ENCODE peak calls at places on chromosomes 3 and 15, in seven cellular contexts. M is CD4-positive, alpha-beta T cell; U is thoracic aorta; F is pancreas; I is cardiac muscle cell; Q is GM06990; X is lung. A is an unnamed sample.

GRCh38 chr3:194397757-194398312 is 1.2 kb downstream of the GP5 start:
- DNase-seq in I (peak; percentile 31), M (peak; percentile 54), Q (peak; percentile 43), X (no peak), F (no peak), U (no peak), A (peak; percentile 36)

GRCh38 chr3:150397220-150397619 is 10.9 kb upstream of the TSC22D2 start:
- DNase-seq in M (no peak), X (no peak), F (no peak), Q (no peak), U (no peak), I (no peak), A (no peak)

GRCh38 chr15:30859091-30859874 is 44.4 kb upstream of the FAN1 start:
- DNase-seq in Q (no peak), F (no peak), I (peak; percentile 55), X (no peak), U (no peak), M (no peak), A (peak; percentile 30)

GRCh38 chr15:68383161-68384074 is 48.5 kb downstream of the ITGA11 start:
- DNase-seq in I (peak; percentile 67), U (no peak), Q (no peak), F (no peak), X (no peak), M (peak; percentile 24), A (peak; percentile 77)

GRCh38 chr15:92541197-92542190 is 114.1 kb downstream of the FAM174B start:
- DNase-seq in F (no peak), Q (no peak), I (no peak), U (no peak), M (no peak), X (peak; percentile 16), A (no peak)

GRCh38 chr3:123372789-123373534 is 75.9 kb downstream of the ADCY5 start:
- DNase-seq in U (no peak), M (no peak), Q (no peak), I (no peak), F (no peak), X (no peak), A (no peak)

GRCh38 chr3:100561459-100562158 is 47.8 kb upstream of the ADGRG7 start:
- DNase-seq in I (peak; percentile 89), U (no peak), M (no peak), Q (no peak), X (no peak), F (no peak), A (no peak)

GRCh38 chr3:194543550-194543949 is 56.7 kb upstream of the ATP13A3 start:
- DNase-seq in M (no peak), X (no peak), U (no peak), I (no peak), F (no peak), Q (no peak), A (no peak)

GRCh38 chr3:42020681-42021307 is 58.9 kb upstream of the ULK4 start:
- DNase-seq in X (no peak), M (no peak), F (no peak), I (peak; percentile 56), U (no peak), Q (no peak), A (no peak)

GRCh38 chr15:77022646-77023575 is 28.0 kb downstream of the PSTPIP1 start:
- DNase-seq in M (peak; percentile 27), U (no peak), F (no peak), X (no peak), I (no peak), Q (no peak), A (no peak)

GRCh38 chr3:177597325-177598109 is 400.2 kb upstream of the TBL1XR1 start:
- DNase-seq in U (no peak), I (peak; percentile 97), X (peak; percentile 35), Q (peak; percentile 46), F (no peak), M (no peak), A (peak; percentile 20)

GRCh38 chr15:40301467-40302179 is 6.1 kb downstream of the PLCB2 start:
- DNase-seq in Q (no peak), F (no peak), I (peak; percentile 53), X (no peak), U (no peak), M (no peak), A (no peak)

GRCh38 chr3:194373028-194373427 is 3.5 kb upstream of the LRRC15 start:
- DNase-seq in F (no peak), I (no peak), X (no peak), M (no peak), U (no peak), Q (no peak), A (no peak)

GRCh38 chr15:74869726-74870407 is 3.3 kb downstream of the SCAMP2 start:
- DNase-seq in M (no peak), X (peak; percentile 69), U (no peak), F (no peak), Q (peak; percentile 86), I (peak; percentile 73), A (peak; percentile 80)

GRCh38 chr3:10010546-10011465 is 15.4 kb upstream of the FANCD2 start:
- DNase-seq in X (peak; percentile 97), M (peak; percentile 73), F (peak; percentile 97), Q (peak; percentile 89), U (peak; percentile 80), I (peak; percentile 95), A (peak; percentile 96)

GRCh38 chr3:4466783-4467521 is at the start of gene SUMF1:
- DNase-seq in I (peak; percentile 79), M (peak; percentile 76), X (peak; percentile 84), F (peak; percentile 68), Q (peak; percentile 81), U (peak; percentile 57), A (peak; percentile 92)

GRCh38 chr3:137583256-137583655 is 180.9 kb upstream of the SOX14 start:
- DNase-seq in X (no peak), Q (no peak), M (no peak), U (no peak), F (no peak), I (no peak), A (no peak)

GRCh38 chr3:114350690-114351089 is 56.9 kb downstream of the TIGIT start:
- DNase-seq in X (no peak), Q (no peak), F (no peak), M (no peak), U (no peak), I (no peak), A (no peak)

GRCh38 chr15:101489236-101489632 is 273 bp downstream of the PCSK6 start:
- DNase-seq in X (no peak), I (peak; percentile 50), U (no peak), F (peak; percentile 52), Q (no peak), M (no peak), A (peak; percentile 84)

GRCh38 chr15:55768670-55769185 is 25.8 kb upstream of the PRTG start:
- DNase-seq in Q (no peak), F (no peak), X (no peak), I (no peak), M (no peak), U (no peak), A (no peak)

GRCh38 chr3:171297228-171297627 is 163.0 kb downstream of the TNIK start:
- DNase-seq in I (no peak), Q (no peak), F (no peak), U (no peak), X (no peak), M (no peak), A (no peak)

GRCh38 chr3:124877617-124878016 is 9.5 kb downstream of the ITGB5 start:
- DNase-seq in M (no peak), X (no peak), U (no peak), Q (no peak), F (no peak), I (no peak), A (no peak)

GRCh38 chr3:43959498-43960447 is 269.0 kb downstream of the ABHD5 start:
- DNase-seq in Q (no peak), F (no peak), X (no peak), I (no peak), M (no peak), U (no peak), A (no peak)

GRCh38 chr15:34821907-34822306 is 26.6 kb upstream of the ACTC1 start:
- DNase-seq in U (no peak), F (no peak), M (no peak), Q (no peak), I (no peak), X (no peak), A (no peak)

GRCh38 chr3:3281024-3281423 is 101.5 kb upstream of the CRBN start:
- DNase-seq in M (no peak), I (no peak), Q (no peak), F (no peak), U (no peak), X (no peak), A (no peak)

GRCh38 chr3:80733522-80734176 is 965.9 kb upstream of the ROBO1 start:
- DNase-seq in I (peak; percentile 89), Q (no peak), F (peak; percentile 36), X (no peak), M (no peak), U (no peak), A (no peak)

GRCh38 chr3:29153811-29154210 is 127.1 kb upstream of the RBMS3 start:
- DNase-seq in Q (peak; percentile 32), F (no peak), I (peak; percentile 50), X (no peak), U (no peak), M (no peak), A (no peak)

DNA sequence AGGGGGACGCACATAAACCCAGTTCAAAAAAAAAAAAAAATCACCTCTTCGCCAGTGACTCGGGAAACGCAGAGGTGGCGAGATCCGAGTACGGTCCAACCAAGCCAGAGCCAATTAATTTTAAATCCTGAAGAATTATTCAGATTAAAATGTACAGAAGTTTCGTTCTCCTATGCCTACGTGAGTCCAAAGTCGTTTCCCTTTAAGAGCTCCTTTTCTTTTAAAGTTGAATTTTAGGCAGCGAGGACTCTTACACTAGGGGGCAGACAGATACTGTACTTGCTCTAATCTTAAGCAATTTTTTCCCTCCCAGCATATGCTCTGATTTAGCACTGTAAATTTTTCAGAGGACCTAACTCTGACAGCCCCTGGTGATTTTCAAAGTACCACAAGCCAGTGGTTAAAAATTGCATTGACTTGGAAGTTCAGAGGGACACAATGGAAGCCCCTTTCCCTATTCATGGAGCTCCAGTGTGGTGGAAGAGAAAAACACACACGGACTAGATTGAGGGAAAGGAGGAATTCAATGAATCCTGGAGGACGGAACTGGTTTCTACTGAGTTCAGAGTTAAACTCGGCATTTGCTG is 3.3 kb upstream of the NR2F2 start:
- DNase-seq in U (no peak), M (no peak), I (peak; percentile 92), Q (no peak), X (no peak), F (no peak), A (peak; percentile 59)
- TF ChIP-seq CTCF in U (peak; percentile 64), M (no peak), I (peak; percentile 82), Q (peak; percentile 67), X (peak; percentile 39), F (peak; percentile 38), A (peak; percentile 25)

GRCh38 chr15:42036991-42037390 is 16.1 kb upstream of the PLA2G4E start:
- DNase-seq in U (no peak), F (no peak), Q (no peak), M (no peak), X (no peak), I (no peak), A (no peak)
- TF ChIP-seq CTCF in U (no peak), F (no peak), Q (no peak), M (no peak), X (no peak), I (no peak), A (no peak)

GRCh38 chr3:169390741-169391300 is 272.7 kb downstream of the MECOM start:
- DNase-seq in X (no peak), F (no peak), U (no peak), Q (no peak), I (peak; percentile 73), M (no peak), A (no peak)
- TF ChIP-seq CTCF in X (no peak), F (no peak), U (peak; percentile 36), Q (no peak), I (peak; percentile 42), M (no peak), A (no peak)

GRCh38 chr15:37636736-37637135 is 297.7 kb upstream of the TMCO5A start:
- DNase-seq in M (no peak), F (no peak), X (no peak), Q (no peak), I (no peak), U (no peak), A (no peak)

GRCh38 chr15:37638139-37638538 is 296.3 kb upstream of the TMCO5A start:
- DNase-seq in U (no peak), I (no peak), M (no peak), Q (no peak), F (no peak), X (no peak), A (no peak)
- TF ChIP-seq CTCF in U (no peak), I (no peak), M (no peak), Q (no peak), F (no peak), X (no peak), A (no peak)

A was measured in GM20000.